ENCODE peak calls at places on chromosomes 12 and 14, in five cellular contexts. P is HepG2, E is K562, R is HCT116, M is GM12878. Q is an unnamed sample.

GRCh38 chr12:29762637-29763300 is 21.0 kb downstream of the TMTC1 start:
- DNase-seq in P (no peak), E (no peak), R (no peak), M (no peak), Q (no peak)

GRCh38 chr14:96821501-96821900 is 24.3 kb downstream of the VRK1 start:
- DNase-seq in P (no peak), E (no peak), R (no peak), M (no peak), Q (no peak)

GRCh38 chr12:74816398-74817175 is 279.0 kb downstream of the ATXN7L3B start:
- DNase-seq in P (no peak), E (no peak), R (no peak), M (no peak), Q (no peak)

GRCh38 chr12:78209851-78210493 is 379.3 kb downstream of the NAV3 start:
- DNase-seq in P (no peak), E (no peak), R (no peak), M (no peak), Q (no peak)

GRCh38 chr12:120903382-120903817 is 758 bp downstream of the SPPL3 start:
- DNase-seq in P (peak), E (peak), R (no peak), M (peak), Q (peak)

GRCh38 chr14:87397499-87397898 is 595.5 kb downstream of the GALC start:
- DNase-seq in P (no peak), E (no peak), R (no peak), M (no peak), Q (no peak)

GRCh38 chr14:88983755-88984154 is 159.3 kb downstream of the TTC8 start:
- DNase-seq in P (no peak), E (no peak), R (no peak), M (no peak), Q (no peak)

GRCh38 chr12:19867970-19868369 is 428.7 kb downstream of the AEBP2 start:
- DNase-seq in P (no peak), E (no peak), R (no peak), M (no peak), Q (no peak)

GRCh38 chr12:12890815-12891645 is at the start of gene GPRC5A:
- DNase-seq in P (peak), E (peak), R (peak), M (no peak), Q (peak)

GRCh38 chr14:56207626-56208297 is 89.6 kb downstream of the PELI2 start:
- DNase-seq in P (no peak), E (no peak), R (no peak), M (no peak), Q (no peak)

GRCh38 chr12:45200497-45201043 is 15.3 kb upstream of the ANO6 start:
- DNase-seq in P (peak), E (no peak), R (no peak), M (no peak), Q (no peak)

DNA sequence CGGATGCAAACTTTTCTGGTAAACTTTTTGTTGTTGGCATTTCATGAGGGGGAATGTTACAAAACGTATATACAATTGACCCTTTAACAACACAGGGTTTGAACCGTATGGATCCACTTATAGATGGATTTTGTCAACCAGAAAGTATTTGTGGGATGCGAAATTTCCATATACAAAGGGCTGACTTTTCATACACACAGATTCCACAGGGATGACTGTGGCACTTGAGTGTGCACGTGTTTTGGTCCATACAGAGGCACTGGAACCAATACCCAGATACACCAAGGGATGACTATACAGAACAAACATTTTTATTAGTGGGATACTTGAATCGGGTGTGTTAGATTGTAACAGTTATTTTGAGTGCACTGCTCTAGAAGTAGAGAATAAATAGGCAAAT is 29.8 kb upstream of the CCT2 start:
- DNase-seq in P (no peak), E (no peak), R (no peak), M (no peak), Q (no peak)
- TF ChIP-seq ZBTB33 in P (no peak), E (no peak), R (no peak), M (no peak), Q (no peak)

DNA sequence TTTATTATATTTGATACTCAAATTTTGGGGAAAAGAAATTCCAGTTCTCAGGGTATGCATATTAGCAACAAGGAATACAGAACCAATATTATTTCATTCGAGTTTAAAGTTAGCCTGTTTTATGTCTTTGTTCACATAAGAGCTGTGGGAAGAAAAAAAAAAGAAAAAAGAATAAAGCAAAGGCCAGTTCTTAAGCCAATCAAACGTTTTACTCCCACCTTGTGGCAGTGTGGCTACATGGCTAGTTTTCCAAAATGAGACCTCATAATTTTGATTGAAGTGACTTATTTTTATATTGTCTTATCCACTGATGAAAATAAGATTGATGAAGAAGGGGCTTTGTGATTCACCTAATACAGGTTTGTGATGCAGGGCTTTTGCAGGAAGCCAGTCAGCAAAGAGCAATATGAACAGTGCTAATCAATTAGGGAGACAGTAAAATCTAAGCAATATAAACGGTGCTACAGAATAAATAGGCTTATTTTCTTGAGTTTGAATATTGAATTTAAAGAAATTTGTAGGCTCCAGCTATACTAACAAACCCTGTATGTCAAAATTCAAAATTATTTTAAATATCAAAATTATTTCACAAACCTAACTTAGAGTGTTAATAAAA is 624.1 kb upstream of the FOXG1 start:
- DNase-seq in P (no peak), E (no peak), R (no peak), M (no peak), Q (peak)
- TF ChIP-seq ZBTB33 in P (no peak), E (no peak), R (no peak), M (no peak), Q (no peak)

GRCh38 chr12:47033797-47034555 is 45.4 kb upstream of the PCED1B start:
- DNase-seq in P (no peak), E (no peak), R (no peak), M (no peak), Q (no peak)

GRCh38 chr12:47029903-47030302 is 49.5 kb upstream of the PCED1B start:
- DNase-seq in P (no peak), E (no peak), R (no peak), M (no peak), Q (no peak)

GRCh38 chr12:47033081-47033480 is 46.3 kb upstream of the PCED1B start:
- DNase-seq in P (no peak), E (no peak), R (no peak), M (no peak), Q (no peak)

GRCh38 chr12:47034661-47035060 is 44.8 kb upstream of the PCED1B start:
- DNase-seq in P (no peak), E (no peak), R (no peak), M (no peak), Q (no peak)

GRCh38 chr12:47032644-47033043 is 46.8 kb upstream of the PCED1B start:
- DNase-seq in P (peak), E (peak), R (peak), M (no peak), Q (peak)
- TF ChIP-seq ZBTB33 in P (no peak), E (no peak), R (no peak), M (no peak), Q (no peak)

DNA sequence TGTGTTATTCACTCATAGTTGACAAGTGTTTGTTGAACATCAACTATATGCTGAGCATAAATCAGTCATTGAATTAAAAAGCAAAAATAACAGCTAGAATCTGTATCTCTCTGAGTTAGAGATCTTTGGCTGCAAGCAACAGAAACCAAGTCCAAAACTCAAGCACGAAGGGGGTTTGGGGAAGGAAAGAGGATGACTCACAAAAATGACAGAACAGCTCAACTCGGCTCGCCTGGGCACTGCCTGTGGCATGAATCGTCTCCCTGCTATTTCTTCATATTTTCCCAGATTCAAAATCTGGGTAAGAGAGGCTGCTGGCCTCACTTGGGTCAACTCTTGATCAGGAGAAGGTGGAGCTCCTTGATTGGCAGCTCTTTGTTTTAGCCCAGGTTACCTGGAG is 72.7 kb upstream of the NCOR2 start:
- DNase-seq in P (no peak), E (no peak), R (no peak), M (no peak), Q (no peak)
- TF ChIP-seq ZBTB33 in P (no peak), E (no peak), R (no peak), M (no peak), Q (no peak)

GRCh38 chr14:75811862-75812505 is 150.9 kb downstream of the TTLL5 start:
- DNase-seq in P (no peak), E (no peak), R (no peak), M (no peak), Q (peak)
- TF ChIP-seq ZBTB33 in P (no peak), E (no peak), R (no peak), M (no peak), Q (no peak)

DNA sequence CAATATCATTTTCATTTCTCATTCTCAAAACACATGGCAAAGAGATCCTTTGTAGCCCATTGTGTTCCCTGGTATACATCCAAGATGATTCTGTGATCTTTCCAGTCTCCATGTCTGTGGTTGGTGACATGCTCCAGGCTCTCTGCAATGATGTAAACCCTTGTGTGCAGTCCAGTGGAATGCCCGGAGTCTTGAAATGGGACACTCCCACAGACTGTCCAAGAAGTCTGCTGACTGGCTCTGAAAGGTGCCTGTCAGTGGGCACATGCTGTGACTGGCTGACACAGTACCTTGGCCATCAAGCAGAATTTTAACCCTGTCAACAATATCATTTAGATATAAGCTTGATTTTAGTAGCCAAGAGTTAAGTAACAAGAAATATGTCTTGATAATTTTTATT is 96.0 kb downstream of the FIGNL2 start:
- DNase-seq in P (no peak), E (peak), R (no peak), M (no peak), Q (no peak)
- TF ChIP-seq ZBTB33 in P (no peak), E (no peak), R (no peak), M (no peak), Q (no peak)

Q was measured in SK-N-SH.